ENCODE peak calls at places on chromosomes 6 and 20, in five cellular contexts. J is ELR, V is memory B cell, F is Right ventricle myocardium superior, B is hippocampal formation. W is an unnamed sample.

GRCh38 chr6:63537126-63537958 is 34.9 kb upstream of the LOC128125822 start:
- DNase-seq in J (peak; percentile 17), V (no peak), F (no peak), B (no peak), W (no peak)

GRCh38 chr6:128569737-128570438 is 49.5 kb upstream of the PTPRK start:
- DNase-seq in J (peak; percentile 96), V (no peak), F (no peak), B (no peak), W (peak; percentile 41)

GRCh38 chr6:2396856-2397640 is 151.6 kb upstream of the GMDS start:
- DNase-seq in J (peak; percentile 65), V (no peak), F (peak; percentile 57), B (no peak), W (peak; percentile 75)

GRCh38 chr20:3796477-3797225 is 541 bp downstream of the CDC25B start:
- DNase-seq in J (peak; percentile 33), V (no peak), F (no peak), B (no peak), W (no peak)

GRCh38 chr20:47055699-47056369 is 161.2 kb downstream of the EYA2 start:
- DNase-seq in J (no peak), V (no peak), F (no peak), B (no peak), W (no peak)

GRCh38 chr20:6583134-6583738 is 184.2 kb upstream of the BMP2 start:
- DNase-seq in J (peak; percentile 16), V (no peak), F (peak; percentile 58), B (peak; percentile 42), W (peak; percentile 54)

GRCh38 chr6:36028088-36028886 is 679 bp downstream of the MAPK14 start:
- DNase-seq in J (peak; percentile 52), V (no peak), F (peak; percentile 55), B (no peak), W (peak; percentile 48)

GRCh38 chr20:57960803-57961575 is 251.2 kb upstream of the PMEPA1 start:
- DNase-seq in J (no peak), V (no peak), F (no peak), B (no peak), W (no peak)

GRCh38 chr6:82363368-82364086 is at the start of gene TPBG:
- DNase-seq in J (peak; percentile 84), V (no peak), F (peak; percentile 61), B (no peak), W (peak; percentile 77)

W was measured in trophoblast cell.